ENCODE peak calls at places on chromosome 17, in five cellular contexts. R is HL-60, C is MM.1S, V is fibroblast of lung, F is heart right ventricle. L is an unnamed sample.

GRCh38 chr17:28282596-28282995 is 36.4 kb upstream of the TMEM97 start:
- DNase-seq in R (no peak), V (peak), F (no peak), C (no peak), L (no peak)

GRCh38 chr17:33936764-33937163 is 318.3 kb upstream of the CCL2 start:
- DNase-seq in C (no peak), V (no peak), R (no peak), F (no peak), L (no peak)

GRCh38 chr17:50076591-50077235 is 18.4 kb upstream of the PDK2 start:
- DNase-seq in F (no peak), C (no peak), R (no peak), V (no peak), L (no peak)

GRCh38 chr17:76530826-76531500 is 6.5 kb downstream of the CYGB start:
- DNase-seq in R (no peak), C (no peak), F (no peak), V (no peak), L (no peak)

GRCh38 chr17:4558311-4558972 is 1.9 kb downstream of the GGT6 start:
- DNase-seq in V (no peak), F (no peak), R (no peak), C (no peak), L (no peak)

GRCh38 chr17:14068542-14069250 is 608 bp upstream of the COX10 start:
- DNase-seq in C (no peak), F (no peak), R (no peak), V (no peak), L (no peak)

GRCh38 chr17:20158580-20158979 is 149.4 kb downstream of the SPECC1 start:
- DNase-seq in C (no peak), F (no peak), R (no peak), V (no peak), L (no peak)

GRCh38 chr17:48613862-48614694 is 1.0 kb downstream of the HOXB8 start:
- DNase-seq in V (no peak), C (no peak), R (no peak), F (no peak), L (no peak)

GRCh38 chr17:9219631-9220415 is 198.5 kb downstream of the NTN1 start:
- DNase-seq in C (no peak), V (no peak), F (no peak), R (no peak), L (no peak)

GRCh38 chr17:78043031-78043430 is 84.5 kb downstream of the TNRC6C start:
- DNase-seq in C (no peak), R (no peak), F (no peak), V (no peak), L (no peak)

GRCh38 chr17:32249475-32249874 is 16.2 kb upstream of the RHBDL3 start:
- DNase-seq in V (no peak), F (no peak), R (no peak), C (no peak), L (no peak)

GRCh38 chr17:64146418-64147109 is 16.6 kb upstream of the ERN1 start:
- DNase-seq in C (peak), V (peak), R (no peak), F (peak), L (no peak)

GRCh38 chr17:75514299-75515228 is 773 bp downstream of the CASKIN2 start:
- DNase-seq in C (no peak), V (peak), F (no peak), R (no peak), L (no peak)

GRCh38 chr17:80071116-80071980 is 30.0 kb upstream of the GAA start:
- DNase-seq in R (no peak), F (peak), C (no peak), V (peak), L (no peak)

GRCh38 chr17:65441053-65441635 is 120.3 kb downstream of the AXIN2 start:
- DNase-seq in R (no peak), V (no peak), F (no peak), C (no peak), L (no peak)

GRCh38 chr17:3980381-3980975 is 16.2 kb upstream of the ATP2A3 start:
- DNase-seq in C (no peak), F (no peak), R (no peak), V (no peak), L (no peak)

GRCh38 chr17:83202002-83203000 is 122.9 kb downstream of the METRNL start:
- DNase-seq in F (peak), V (no peak), C (no peak), R (no peak), L (no peak)

GRCh38 chr17:75864448-75864871 is 9.3 kb upstream of the WBP2 start:
- DNase-seq in V (peak), F (peak), R (no peak), C (peak), L (peak)

GRCh38 chr17:78032166-78032565 is 73.7 kb downstream of the TNRC6C start:
- DNase-seq in C (no peak), R (no peak), V (peak), F (no peak), L (no peak)

GRCh38 chr17:81331527-81332043 is 36.5 kb upstream of the SLC38A10 start:
- DNase-seq in V (no peak), F (no peak), R (no peak), C (no peak), L (no peak)

GRCh38 chr17:61836266-61837174 is 26.8 kb downstream of the BRIP1 start:
- DNase-seq in F (no peak), R (no peak), C (no peak), V (no peak), L (no peak)

GRCh38 chr17:81322271-81323082 is 27.4 kb upstream of the SLC38A10 start:
- DNase-seq in R (no peak), F (no peak), C (peak), V (no peak), L (no peak)

GRCh38 chr17:70624208-70624607 is 454.9 kb downstream of the KCNJ2 start:
- DNase-seq in C (no peak), F (no peak), V (no peak), R (peak), L (no peak)

GRCh38 chr17:70629902-70630301 is 460.6 kb downstream of the KCNJ2 start:
- DNase-seq in V (no peak), R (no peak), F (no peak), C (no peak), L (no peak)
- TF ChIP-seq CTCF in V (peak), R (no peak), F (peak), C (no peak), L (peak)

DNA sequence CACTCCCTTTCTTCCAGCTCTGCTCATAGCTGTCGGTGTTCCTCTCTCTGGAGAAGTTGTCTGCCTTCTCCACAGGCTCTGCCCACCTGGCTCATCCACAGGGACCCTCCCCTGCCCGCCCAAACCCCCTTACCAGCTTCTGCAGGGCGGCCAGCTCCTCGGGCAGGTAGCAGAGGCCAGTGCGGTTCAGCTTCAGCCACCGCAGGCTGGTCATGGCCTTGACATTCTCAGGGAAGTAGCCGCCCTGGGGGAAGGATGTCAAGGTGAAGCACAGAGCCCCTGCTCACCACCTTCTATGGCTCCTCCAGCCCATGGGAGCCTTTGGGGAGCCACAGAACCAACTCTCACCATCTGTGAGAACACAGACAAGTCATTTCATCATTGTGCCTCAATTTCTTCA is 1.8 kb downstream of the FLII start:
- DNase-seq in F (no peak), V (no peak), R (no peak), C (no peak), L (no peak)
- H3K4me3 ChIP-seq in F (peak), V (peak), R (no peak), C (peak), L (no peak)

GRCh38 chr17:68383120-68383442 is 74.2 kb downstream of the WIPI1 start:
- DNase-seq in R (no peak), F (no peak), C (no peak), V (no peak), L (no peak)
- TF ChIP-seq CTCF in R (no peak), F (no peak), C (no peak), V (no peak), L (no peak)

GRCh38 chr17:38871247-38871991 is 1.6 kb downstream of the LASP1 start:
- DNase-seq in F (peak), R (peak), C (peak), V (peak), L (no peak)

GRCh38 chr17:38873646-38874380 is 4.0 kb downstream of the LASP1 start:
- DNase-seq in C (no peak), R (no peak), F (no peak), V (no peak), L (no peak)

GRCh38 chr17:38871992-38872605 is 2.2 kb downstream of the LASP1 start:
- DNase-seq in F (no peak), V (no peak), C (no peak), R (no peak), L (no peak)

GRCh38 chr17:38874505-38875419 is 4.9 kb downstream of the LASP1 start:
- DNase-seq in C (no peak), F (peak), R (no peak), V (peak), L (no peak)

GRCh38 chr17:38872671-38873385 is 3.0 kb downstream of the LASP1 start:
- DNase-seq in F (no peak), V (no peak), C (no peak), R (no peak), L (no peak)
- H3K4me3 ChIP-seq in F (no peak), V (peak), C (no peak), R (no peak), L (no peak)

GRCh38 chr17:22463110-22463850 is 771.0 kb downstream of the KCNJ18 start:
- DNase-seq in R (no peak), V (no peak), F (no peak), C (no peak), L (no peak)

GRCh38 chr17:22460461-22461063 is 768.2 kb downstream of the KCNJ18 start:
- DNase-seq in R (no peak), V (no peak), F (no peak), C (no peak), L (no peak)

GRCh38 chr17:22464041-22464440 is 771.7 kb downstream of the KCNJ18 start:
- DNase-seq in C (no peak), F (no peak), R (no peak), V (no peak), L (no peak)

GRCh38 chr17:22461460-22462145 is 769.3 kb downstream of the KCNJ18 start:
- DNase-seq in F (no peak), V (no peak), R (no peak), C (no peak), L (no peak)

DNA sequence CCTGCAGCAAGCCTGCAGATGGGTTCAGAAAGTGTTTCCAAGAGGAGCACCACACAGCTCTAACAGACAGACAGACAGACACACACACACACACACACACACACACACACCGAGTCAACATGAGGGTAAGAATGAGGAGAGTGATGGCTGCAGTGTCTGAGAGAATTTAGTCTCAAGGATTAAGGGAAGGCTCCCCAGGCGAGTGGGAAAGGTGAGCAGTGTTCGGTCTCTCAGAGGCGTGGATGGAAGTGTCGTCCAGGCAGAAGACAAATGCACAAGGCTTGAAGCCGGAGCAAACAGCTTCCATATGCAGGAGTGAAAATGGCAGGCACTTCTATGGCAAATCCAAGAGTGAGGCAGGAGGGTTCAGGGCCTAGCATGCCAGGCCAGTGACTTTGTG is 770.1 kb downstream of the KCNJ18 start:
- DNase-seq in C (no peak), V (no peak), R (no peak), F (no peak), L (no peak)
- TF ChIP-seq CTCF in C (no peak), V (no peak), R (no peak), F (no peak), L (no peak)